ENCODE peak calls at places on chromosomes 16 and 17, in four cellular contexts. H, U, X and N are unnamed samples.

GRCh38 chr16:52812945-52813556 is 239.6 kb downstream of the CHD9NB start:
- DNase-seq in X (no peak), H (peak; percentile 10), U (no peak), N (no peak)

GRCh38 chr17:20208717-20209116 is 199.6 kb downstream of the SPECC1 start:
- DNase-seq in X (no peak), H (no peak), U (no peak), N (no peak)

GRCh38 chr16:12542818-12543699 is 260.6 kb downstream of the CPPED1 start:
- DNase-seq in U (no peak), H (no peak), X (no peak), N (no peak)

GRCh38 chr16:2287916-2288547 is 20.1 kb upstream of the RNPS1 start:
- DNase-seq in H (no peak), U (no peak), X (no peak), N (no peak)

GRCh38 chr17:41785091-41785875 is 1.2 kb downstream of the JUP start:
- DNase-seq in U (no peak), X (no peak), H (no peak), N (no peak)

GRCh38 chr16:4093495-4094137 is 22.6 kb downstream of the ADCY9 start:
- DNase-seq in H (no peak), X (no peak), U (no peak), N (peak; percentile 70)

GRCh38 chr16:1723450-1724147 is 17.6 kb downstream of the MAPK8IP3 start:
- DNase-seq in X (no peak), U (no peak), H (peak; percentile 40), N (no peak)

GRCh38 chr17:6589266-6589946 is 33.1 kb upstream of the PITPNM3 start:
- DNase-seq in H (no peak), U (no peak), X (no peak), N (no peak)

GRCh38 chr16:70789927-70790447 is 11.0 kb downstream of the VAC14 start:
- DNase-seq in U (no peak), H (no peak), X (no peak), N (no peak)